ENCODE peak calls at places on chromosomes 7 and 10, in eight cellular contexts. B is WERI-Rb-1; X is HCT116; E is activated naive CD8-positive, alpha-beta T cell treated with anti-CD3 and anti-CD28 coated beads for 36 hours; F is activated CD8-positive, alpha-beta T cell treated with anti-CD3 and anti-CD28 coated beads for 36 hours; T is NCI-H1105; V is renal cortical epithelial cell; S is stimulated activated CD8-positive, alpha-beta memory T cell treated with anti-CD3 and anti-CD28 coated beads, Interleukin-7, amount 100 ng/mL, for 4 hours. Q is an unnamed sample.

GRCh38 chr7:83550100-83550499 is 98.8 kb downstream of the SEMA3E start:
- DNase-seq in B (no peak), X (no peak), E (no peak), F (no peak), T (no peak), V (peak; percentile 7), S (no peak), Q (no peak)

GRCh38 chr10:63717089-63717715 is 196.0 kb downstream of the REEP3 start:
- DNase-seq in B (no peak), X (no peak), E (no peak), F (no peak), T (no peak), V (peak; percentile 68), S (no peak), Q (no peak)

GRCh38 chr10:27481486-27481885 is 22.6 kb upstream of the RAB18 start:
- DNase-seq in B (no peak), X (no peak), E (no peak), F (no peak), T (no peak), V (no peak), S (no peak), Q (no peak)

GRCh38 chr7:136877509-136877908 is 9.1 kb downstream of the CHRM2 start:
- DNase-seq in B (no peak), X (no peak), E (no peak), F (no peak), T (no peak), V (no peak), S (no peak), Q (no peak)

GRCh38 chr10:30059209-30060107 is at the start of gene JCAD:
- DNase-seq in B (peak; percentile 52), X (no peak), E (peak; percentile 55), F (peak; percentile 54), T (no peak), V (no peak), S (no peak), Q (no peak)

GRCh38 chr10:107814865-107815487 is 650.5 kb upstream of the SORCS1 start:
- DNase-seq in B (peak; percentile 86), X (no peak), E (no peak), F (peak; percentile 5), T (no peak), V (peak; percentile 67), S (no peak), Q (no peak)

GRCh38 chr7:134333943-134334342 is 17.2 kb upstream of the SLC35B4 start:
- DNase-seq in B (no peak), X (no peak), E (no peak), F (no peak), T (no peak), V (no peak), S (no peak), Q (no peak)

GRCh38 chr7:12360948-12361347 is 42.7 kb downstream of the VWDE start:
- DNase-seq in B (no peak), X (no peak), E (no peak), F (no peak), T (no peak), V (no peak), S (no peak), Q (no peak)

GRCh38 chr7:28745351-28745750 is 212.8 kb downstream of the TRIL start:
- DNase-seq in B (no peak), X (no peak), E (no peak), F (no peak), T (no peak), V (no peak), S (no peak), Q (no peak)

GRCh38 chr7:44534501-44534900 is 6.6 kb downstream of the NPC1L1 start:
- DNase-seq in B (peak; percentile 73), X (peak; percentile 43), E (peak; percentile 63), F (peak; percentile 70), T (peak; percentile 6), V (peak; percentile 20), S (no peak), Q (no peak)

GRCh38 chr7:41133700-41134099 is 569.2 kb downstream of the INHBA start:
- DNase-seq in B (no peak), X (no peak), E (no peak), F (no peak), T (no peak), V (no peak), S (no peak), Q (no peak)

GRCh38 chr7:50393547-50394252 is 56.5 kb downstream of the FIGNL1 start:
- DNase-seq in B (no peak), X (no peak), E (peak; percentile 66), F (peak; percentile 85), T (no peak), V (no peak), S (no peak), Q (no peak)

GRCh38 chr7:130733866-130734524 is at the start of gene KLF14:
- DNase-seq in B (peak; percentile 33), X (peak; percentile 10), E (peak; percentile 62), F (peak; percentile 46), T (peak; percentile 33), V (no peak), S (peak; percentile 23), Q (no peak)

GRCh38 chr7:116455009-116455408 is 44.5 kb upstream of the CAV2 start:
- DNase-seq in B (no peak), X (no peak), E (no peak), F (no peak), T (no peak), V (no peak), S (no peak), Q (no peak)